ENCODE peak calls at places on chromosome 20, in seven cellular contexts. D, F, C, H, B, K and G are unnamed samples.

GRCh38 chr20:64102647-64103354 is 4.6 kb downstream of the NPBWR2 start:
- DNase-seq in F (peak), D (no peak), C (no peak), B (peak), K (no peak), H (no peak), G (no peak)

GRCh38 chr20:47741669-47742345 is 43.5 kb downstream of the SULF2 start:
- DNase-seq in H (no peak), D (no peak), F (no peak), K (no peak), C (no peak), B (no peak), G (no peak)

GRCh38 chr20:1427457-1428054 is 34.7 kb upstream of the FKBP1A start:
- DNase-seq in D (no peak), F (no peak), K (no peak), B (no peak), C (no peak), H (peak), G (no peak)

GRCh38 chr20:41366546-41367392 is at the start of gene EMILIN3:
- DNase-seq in K (no peak), C (no peak), D (no peak), F (no peak), B (peak), H (no peak), G (no peak)

GRCh38 chr20:63351811-63352591 is 9.1 kb downstream of the CHRNA4 start:
- DNase-seq in H (no peak), B (peak), F (no peak), D (no peak), C (no peak), K (peak), G (no peak)

GRCh38 chr20:63091901-63092659 is 85.3 kb upstream of the BHLHE23 start:
- DNase-seq in D (no peak), K (no peak), F (peak), H (no peak), C (no peak), B (peak), G (no peak)

GRCh38 chr20:10419550-10420133 is 14.4 kb downstream of the MKKS start:
- DNase-seq in F (no peak), D (no peak), B (no peak), H (peak), K (no peak), C (no peak), G (no peak)

GRCh38 chr20:56411759-56412472 is at the start of gene CASS4:
- DNase-seq in H (peak), C (no peak), F (peak), D (no peak), B (no peak), K (peak), G (no peak)

GRCh38 chr20:47432251-47433210 is 69.2 kb upstream of the NCOA3 start:
- DNase-seq in C (no peak), K (no peak), D (peak), H (peak), F (no peak), B (no peak), G (no peak)

GRCh38 chr20:62788607-62789006 is 7.7 kb upstream of the MRGBP start:
- DNase-seq in K (no peak), H (no peak), F (no peak), B (no peak), C (no peak), D (no peak), G (no peak)

GRCh38 chr20:45592574-45593189 is 13.6 kb upstream of the WFDC8 start:
- DNase-seq in H (peak), F (no peak), K (no peak), B (no peak), C (no peak), D (no peak), G (no peak)

GRCh38 chr20:32327087-32327681 is 30.9 kb upstream of the ASXL1 start:
- DNase-seq in F (no peak), K (no peak), H (no peak), B (no peak), D (no peak), C (no peak), G (no peak)

GRCh38 chr20:15494841-15495240 is 1078.4 kb downstream of the KIF16B start:
- DNase-seq in F (no peak), B (no peak), K (no peak), C (no peak), H (no peak), D (no peak), G (no peak)

GRCh38 chr20:1636621-1637020 is 16.8 kb upstream of the SIRPB1 start:
- DNase-seq in H (no peak), C (no peak), B (no peak), K (no peak), D (no peak), F (no peak), G (no peak)

GRCh38 chr20:62895539-62895938 is 30.8 kb downstream of the DIDO1 start:
- DNase-seq in C (no peak), D (no peak), H (no peak), K (no peak), F (no peak), B (no peak), G (no peak)

GRCh38 chr20:8213831-8214587 is 81.9 kb downstream of the PLCB1 start:
- DNase-seq in B (no peak), F (no peak), D (no peak), H (no peak), K (no peak), C (no peak), G (no peak)

GRCh38 chr20:32205502-32206382 is 1.8 kb downstream of the PLAGL2 start:
- DNase-seq in H (no peak), B (no peak), K (no peak), C (no peak), D (no peak), F (no peak), G (no peak)

GRCh38 chr20:41316009-41316408 is 1.5 kb downstream of the ZHX3 start:
- DNase-seq in F (no peak), B (no peak), D (no peak), H (no peak), C (no peak), K (no peak), G (no peak)

DNA sequence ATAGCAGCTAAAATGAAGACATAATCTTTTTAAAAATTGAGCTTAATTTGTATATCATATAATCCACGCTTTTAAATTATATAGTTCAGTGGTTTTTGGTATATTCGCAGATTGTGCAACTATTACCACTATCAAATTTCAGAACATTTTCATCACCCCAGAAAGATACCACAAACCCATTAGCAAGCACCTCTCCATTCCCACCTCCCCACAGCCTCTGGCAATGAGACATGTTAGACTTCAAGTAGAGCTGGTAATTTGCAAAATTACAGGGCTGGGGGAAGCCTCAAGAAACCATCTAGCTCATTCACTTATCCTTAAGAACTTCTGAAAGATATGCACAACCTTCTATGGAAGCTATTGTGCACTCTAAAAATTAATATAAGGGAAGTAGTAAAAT is 37.2 kb downstream of the TRMT6 start:
- DNase-seq in F (no peak), C (no peak), K (no peak), B (no peak), D (no peak), H (no peak), G (no peak)
- H3K4me3 ChIP-seq in F (no peak), C (no peak), K (no peak), B (no peak), D (no peak), H (no peak), G (no peak)

DNA sequence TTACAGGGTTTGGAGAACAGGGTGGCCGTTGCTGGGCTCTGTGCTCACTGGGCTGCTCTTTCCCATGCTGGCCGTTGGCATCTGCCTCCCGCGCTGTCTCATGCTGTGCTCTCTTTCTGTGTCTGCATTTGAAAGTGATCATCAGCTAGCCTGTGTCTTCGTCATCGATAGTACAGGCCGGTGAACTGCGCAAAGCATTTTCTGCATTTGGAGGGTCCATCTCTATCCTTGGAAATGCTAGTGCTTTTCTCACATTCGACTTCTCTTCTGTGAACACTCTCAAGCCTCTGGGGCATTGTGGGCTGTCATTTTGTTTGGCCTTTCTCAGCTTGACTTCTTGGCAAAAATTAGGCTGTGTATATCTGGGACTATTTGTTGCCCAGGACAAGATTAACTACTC is 6.8 kb upstream of the SNHG17 start:
- DNase-seq in F (no peak), K (no peak), D (no peak), B (no peak), H (no peak), C (no peak), G (no peak)
- TF ChIP-seq CTCF in F (no peak), K (no peak), D (no peak), B (no peak), H (no peak), C (no peak), G (no peak)

DNA sequence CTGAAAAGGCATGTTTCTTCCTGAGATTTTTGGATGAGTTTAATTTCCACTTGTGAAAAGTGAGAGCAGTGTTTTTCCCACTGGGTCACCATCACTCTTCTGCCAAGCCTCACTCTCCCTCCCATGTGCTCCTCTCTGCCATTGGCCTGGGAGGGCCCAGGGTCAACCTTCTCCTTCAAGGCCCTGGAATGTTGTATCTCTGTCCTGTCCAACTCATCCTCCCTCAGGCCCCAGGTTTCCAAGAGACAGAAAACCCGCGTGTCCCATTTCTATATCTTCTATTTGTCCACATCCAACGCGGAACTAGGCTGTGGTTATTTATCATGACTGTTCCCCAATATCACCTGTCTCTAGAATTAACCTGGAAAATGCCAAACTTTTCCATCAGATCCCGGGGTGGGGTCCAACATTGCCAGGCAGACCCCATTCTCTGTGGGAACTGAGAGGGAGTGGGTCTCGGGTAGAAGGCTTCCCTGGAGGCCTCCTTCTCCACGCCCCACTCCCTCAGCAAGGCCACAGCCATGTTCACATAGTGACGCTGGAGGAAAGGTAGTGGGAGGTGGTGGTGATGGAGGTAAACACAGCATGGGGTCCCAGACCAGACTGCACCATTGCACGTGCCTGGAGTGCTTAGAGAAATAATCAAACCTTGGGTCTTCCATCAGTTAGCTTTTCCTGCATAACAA is 173.5 kb downstream of the SCP2D1 start:
- DNase-seq in H (no peak), D (no peak), K (no peak), C (no peak), F (no peak), B (no peak), G (no peak)
- H3K4me3 ChIP-seq in H (no peak), D (no peak), K (no peak), C (no peak), F (no peak), B (no peak), G (no peak)

GRCh38 chr20:25457886-25458680 is 50.6 kb downstream of the GINS1 start:
- DNase-seq in H (no peak), C (no peak), D (no peak), B (no peak), F (no peak), K (no peak), G (no peak)
- TF ChIP-seq CTCF in H (no peak), C (no peak), D (no peak), B (no peak), F (no peak), K (no peak), G (no peak)

GRCh38 chr20:58307270-58307669 is 2.2 kb upstream of the RAB22A start:
- DNase-seq in D (no peak), H (no peak), K (no peak), C (no peak), F (no peak), B (no peak), G (no peak)
- H3K4me3 ChIP-seq in D (no peak), H (no peak), K (no peak), C (no peak), F (no peak), B (no peak), G (no peak)

DNA sequence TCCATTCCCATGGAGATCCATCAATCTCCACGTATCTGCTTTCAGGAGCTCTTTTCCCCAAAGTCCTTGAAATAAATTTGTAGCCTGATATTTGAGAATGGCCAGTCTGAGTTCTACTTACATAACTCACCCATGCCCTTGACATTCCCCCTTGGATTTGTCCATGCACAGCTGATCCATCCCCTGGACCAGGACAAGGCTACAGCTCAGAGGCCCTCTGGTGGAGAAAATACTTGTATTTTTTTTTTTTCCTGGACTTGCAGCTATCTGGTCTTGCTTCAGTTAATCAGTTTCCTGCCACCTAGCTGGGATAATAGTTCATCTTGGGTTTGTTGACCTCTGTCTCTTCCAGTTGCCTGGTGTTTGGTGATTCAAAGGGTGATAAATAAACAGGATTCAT is 467.6 kb downstream of the DHX35 start:
- DNase-seq in F (peak), C (no peak), D (no peak), H (peak), K (peak), B (no peak), G (no peak)
- TF ChIP-seq CTCF in F (peak), C (no peak), D (no peak), H (no peak), K (peak), B (peak), G (no peak)